ENCODE peak calls at places on chromosomes 4 and X, in six cellular contexts. A is upper lobe of left lung, N is psoas muscle, X is fibroblast of the aortic adventitia, M is ascending aorta, D is dorsolateral prefrontal cortex. Z is an unnamed sample.

GRCh38 chrX:9538544-9539045 is 73.7 kb downstream of the TBL1X start:
- DNase-seq in A (no peak), N (no peak), X (no peak), M (no peak), D (no peak), Z (no peak)

GRCh38 chr4:87896020-87896621 is 63.4 kb downstream of the MEPE start:
- DNase-seq in A (no peak), N (no peak), X (peak; percentile 70), M (peak; percentile 72), D (no peak), Z (no peak)

GRCh38 chr4:70251250-70251944 is 9.0 kb downstream of the CSN3 start:
- DNase-seq in A (no peak), N (no peak), X (no peak), M (no peak), D (no peak), Z (no peak)

GRCh38 chrX:16664059-16664458 is 14.1 kb downstream of the S100G start:
- DNase-seq in A (no peak), N (no peak), X (peak; percentile 28), M (no peak), D (no peak), Z (no peak)

GRCh38 chr4:83548151-83548905 is 12.4 kb downstream of the GPAT3 start:
- DNase-seq in A (no peak), N (peak; percentile 73), X (peak; percentile 97), M (peak; percentile 75), D (no peak), Z (no peak)

GRCh38 chrX:97743014-97743413 is 859.3 kb downstream of the RPA4 start:
- DNase-seq in A (no peak), N (no peak), X (no peak), M (no peak), D (no peak), Z (no peak)

GRCh38 chr4:36027203-36027602 is 217.1 kb downstream of the ARAP2 start:
- DNase-seq in A (no peak), N (no peak), X (no peak), M (no peak), D (no peak), Z (no peak)

GRCh38 chr4:14022428-14022827 is 394.9 kb upstream of the BOD1L1 start:
- DNase-seq in A (no peak), N (no peak), X (peak; percentile 38), M (no peak), D (no peak), Z (no peak)

GRCh38 chrX:114800719-114801118 is 216.7 kb downstream of the IL13RA2 start:
- DNase-seq in A (no peak), N (no peak), X (peak; percentile 85), M (no peak), D (no peak), Z (no peak)

GRCh38 chrX:137567474-137568232 is 1.7 kb downstream of the ZIC3 start:
- DNase-seq in A (no peak), N (no peak), X (no peak), M (no peak), D (no peak), Z (no peak)

GRCh38 chrX:137565921-137566745 is at the start of gene ZIC3:
- DNase-seq in A (peak; percentile 93), N (peak; percentile 65), X (peak; percentile 2), M (peak; percentile 74), D (peak; percentile 76), Z (no peak)

GRCh38 chrX:137566746-137567473 is 983 bp downstream of the ZIC3 start:
- DNase-seq in A (peak; percentile 75), N (no peak), X (no peak), M (no peak), D (no peak), Z (no peak)

GRCh38 chrX:137568741-137569469 is 3.0 kb downstream of the ZIC3 start:
- DNase-seq in A (no peak), N (no peak), X (no peak), M (no peak), D (no peak), Z (no peak)

GRCh38 chrX:137569470-137569891 is 3.6 kb downstream of the ZIC3 start:
- DNase-seq in A (no peak), N (no peak), X (no peak), M (no peak), D (no peak), Z (no peak)
- TF ChIP-seq CTCF in A (no peak), N (no peak), X (no peak), M (no peak), D (no peak), Z (no peak)

DNA sequence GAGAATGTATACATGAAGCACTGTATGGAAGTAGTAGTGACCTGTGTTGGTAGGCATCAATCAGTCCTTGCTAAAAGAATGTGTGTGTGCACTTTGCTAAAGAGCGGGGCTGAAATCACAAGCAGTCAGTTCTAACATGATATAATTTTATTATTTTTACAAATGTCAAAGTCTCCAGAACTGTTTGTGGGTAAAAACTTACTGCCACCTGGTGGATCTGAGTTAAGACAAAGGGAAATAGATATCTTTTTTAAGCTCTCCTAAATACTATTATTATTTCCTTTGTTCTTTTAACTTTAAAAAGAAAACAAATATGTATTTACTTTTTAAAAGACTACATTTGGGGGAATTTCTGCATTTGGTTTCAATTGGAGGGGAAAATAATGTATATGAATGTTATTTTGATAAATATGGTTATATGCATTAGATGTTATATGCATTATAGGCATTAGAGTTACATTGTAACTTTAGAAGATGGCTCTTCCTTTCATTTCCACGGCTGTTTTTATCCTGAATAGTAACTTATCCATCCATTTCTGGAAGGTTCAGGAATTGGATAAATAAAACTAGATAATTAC is 7.8 kb upstream of the CLOCK start:
- DNase-seq in A (no peak), N (no peak), X (peak; percentile 80), M (no peak), D (no peak), Z (no peak)
- TF ChIP-seq CTCF in A (no peak), N (peak; percentile 44), X (peak; percentile 56), M (peak; percentile 57), D (peak; percentile 36), Z (peak; percentile 30)

GRCh38 chr4:176054942-176055341 is 10.7 kb upstream of the WDR17 start:
- DNase-seq in A (no peak), N (no peak), X (no peak), M (no peak), D (no peak), Z (no peak)
- TF ChIP-seq CTCF in A (no peak), N (no peak), X (peak; percentile 23), M (no peak), D (peak; percentile 53), Z (no peak)

DNA sequence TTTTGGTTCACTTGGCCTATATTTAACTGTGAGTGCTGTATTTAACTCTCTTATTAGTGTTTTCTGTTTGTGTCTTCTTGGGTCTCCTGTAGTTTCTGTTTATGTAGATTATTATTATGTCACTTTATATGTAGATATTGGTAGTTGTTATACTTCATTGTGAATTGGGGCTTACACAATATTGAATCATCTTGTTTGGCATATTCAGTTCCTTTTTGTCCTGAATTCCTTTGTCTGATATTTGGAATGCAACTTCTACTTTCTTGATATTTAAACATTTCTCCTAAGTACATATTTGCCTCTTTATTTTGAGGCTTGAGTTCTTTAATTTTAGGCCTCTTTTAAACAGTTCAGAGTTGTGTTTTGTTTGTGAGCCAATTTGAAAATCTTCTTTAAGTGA is 544.8 kb upstream of the ADGRL3 start:
- DNase-seq in A (no peak), N (no peak), X (peak; percentile 54), M (no peak), D (no peak), Z (no peak)
- TF ChIP-seq CTCF in A (no peak), N (no peak), X (no peak), M (no peak), D (no peak), Z (no peak)

GRCh38 chr4:86033171-86033570 is 326.7 kb downstream of the MAPK10 start:
- DNase-seq in A (no peak), N (peak; percentile 54), X (peak; percentile 97), M (peak; percentile 89), D (no peak), Z (no peak)
- TF ChIP-seq CTCF in A (no peak), N (no peak), X (no peak), M (no peak), D (no peak), Z (no peak)

GRCh38 chr4:153468587-153468986 is 2.4 kb downstream of the TMEM131L start:
- DNase-seq in A (no peak), N (no peak), X (peak; percentile 48), M (no peak), D (no peak), Z (no peak)
- TF ChIP-seq CTCF in A (no peak), N (no peak), X (no peak), M (no peak), D (no peak), Z (no peak)

GRCh38 chr4:115780268-115780667 is 666.8 kb upstream of the NDST4 start:
- DNase-seq in A (no peak), N (no peak), X (no peak), M (no peak), D (no peak), Z (no peak)
- TF ChIP-seq CTCF in A (no peak), N (no peak), X (no peak), M (no peak), D (no peak), Z (no peak)

DNA sequence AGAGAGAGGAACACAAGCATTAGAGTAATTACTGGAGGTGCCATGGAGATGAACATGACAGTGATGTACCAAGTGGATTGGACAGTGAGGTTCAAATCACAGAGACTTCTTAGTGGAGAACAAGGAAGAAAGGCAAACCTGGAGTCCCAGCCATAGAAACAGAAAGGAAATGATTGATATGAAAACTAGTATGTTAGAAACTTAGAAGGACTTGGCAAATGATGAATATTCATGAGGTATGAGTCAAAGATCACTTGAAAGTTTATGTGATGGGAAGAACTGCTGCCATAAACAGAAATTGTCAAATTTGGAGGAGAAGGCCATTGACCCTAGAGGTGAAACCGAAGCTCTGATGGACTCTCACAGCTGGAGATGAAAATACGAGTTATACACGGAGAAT is 88.2 kb downstream of the PHOX2B start:
- DNase-seq in A (no peak), N (no peak), X (no peak), M (no peak), D (no peak), Z (no peak)
- TF ChIP-seq CTCF in A (no peak), N (no peak), X (no peak), M (no peak), D (no peak), Z (no peak)